ENCODE peak calls at places on chromosome 7, in five cellular contexts. S is HepG2, W is GM12878, J is H1, O is K562. P is an unnamed sample.

GRCh38 chr7:108063520-108063933 is 60.6 kb upstream of the LAMB1 start:
- DNase-seq in O (no peak), J (no peak), S (peak; percentile 28), W (peak; percentile 23), P (no peak)

GRCh38 chr7:22549667-22550513 is 49.9 kb upstream of the STEAP1B start:
- DNase-seq in O (no peak), W (no peak), S (peak; percentile 7), J (peak; percentile 86), P (peak; percentile 39)

GRCh38 chr7:129947701-129948100 is 5.1 kb downstream of the UBE2H start:
- DNase-seq in W (no peak), J (no peak), S (no peak), O (no peak), P (no peak)

GRCh38 chr7:155901176-155901575 is 88.9 kb upstream of the SHH start:
- DNase-seq in W (no peak), S (no peak), J (no peak), O (no peak), P (no peak)

GRCh38 chr7:24346716-24347115 is 62.7 kb downstream of the NPY start:
- DNase-seq in W (no peak), S (no peak), J (no peak), O (no peak), P (no peak)

GRCh38 chr7:121138262-121138933 is 149.9 kb downstream of the CPED1 start:
- DNase-seq in J (no peak), O (no peak), S (no peak), W (peak; percentile 54), P (no peak)

GRCh38 chr7:55436457-55436856 is 71.3 kb downstream of the LANCL2 start:
- DNase-seq in S (no peak), J (no peak), O (no peak), W (no peak), P (no peak)

GRCh38 chr7:99559276-99559915 is 954 bp downstream of the ZNF655 start:
- DNase-seq in W (no peak), S (no peak), J (no peak), O (no peak), P (no peak)

GRCh38 chr7:148939128-148939747 is 55.1 kb upstream of the EZH2 start:
- DNase-seq in S (no peak), W (no peak), O (no peak), J (no peak), P (no peak)

GRCh38 chr7:2631924-2632716 is at the start of gene TTYH3:
- DNase-seq in J (peak; percentile 62), W (no peak), S (no peak), O (no peak), P (no peak)

GRCh38 chr7:18087031-18087686 is 59.5 kb upstream of the PRPS1L1 start:
- DNase-seq in S (no peak), O (peak; percentile 7), W (no peak), J (peak; percentile 70), P (no peak)

GRCh38 chr7:43669286-43670081 is 59.8 kb downstream of the COA1 start:
- DNase-seq in S (no peak), J (peak; percentile 67), W (no peak), O (no peak), P (no peak)

GRCh38 chr7:77727936-77728701 is 31.9 kb downstream of the RSBN1L start:
- DNase-seq in S (peak; percentile 15), O (peak; percentile 37), J (no peak), W (no peak), P (no peak)

GRCh38 chr7:122829962-122830361 is 56.3 kb downstream of the CADPS2 start:
- DNase-seq in W (no peak), S (no peak), O (no peak), J (no peak), P (no peak)

GRCh38 chr7:103592187-103592586 is 146.2 kb upstream of the SLC26A5 start:
- DNase-seq in J (no peak), W (no peak), S (no peak), O (no peak), P (no peak)

GRCh38 chr7:47290466-47290865 is 291.4 kb downstream of the TNS3 start:
- DNase-seq in W (no peak), S (no peak), O (no peak), J (no peak), P (no peak)

GRCh38 chr7:41058986-41059741 is 643.7 kb downstream of the INHBA start:
- DNase-seq in J (peak; percentile 52), O (no peak), W (no peak), S (no peak), P (no peak)

GRCh38 chr7:98329100-98329871 is 47.8 kb downstream of the BRI3 start:
- DNase-seq in O (no peak), S (no peak), J (no peak), W (no peak), P (no peak)

GRCh38 chr7:27442446-27442845 is 199.8 kb downstream of the EVX1 start:
- DNase-seq in W (no peak), O (no peak), J (no peak), S (no peak), P (peak; percentile 15)

GRCh38 chr7:85030893-85031292 is 156.0 kb downstream of the SEMA3D start:
- DNase-seq in W (no peak), J (no peak), S (peak; percentile 5), O (peak; percentile 19), P (peak; percentile 26)

GRCh38 chr7:99748846-99749579 is 14.0 kb upstream of the CYP3A7 start:
- DNase-seq in O (no peak), S (no peak), W (no peak), J (no peak), P (no peak)

DNA sequence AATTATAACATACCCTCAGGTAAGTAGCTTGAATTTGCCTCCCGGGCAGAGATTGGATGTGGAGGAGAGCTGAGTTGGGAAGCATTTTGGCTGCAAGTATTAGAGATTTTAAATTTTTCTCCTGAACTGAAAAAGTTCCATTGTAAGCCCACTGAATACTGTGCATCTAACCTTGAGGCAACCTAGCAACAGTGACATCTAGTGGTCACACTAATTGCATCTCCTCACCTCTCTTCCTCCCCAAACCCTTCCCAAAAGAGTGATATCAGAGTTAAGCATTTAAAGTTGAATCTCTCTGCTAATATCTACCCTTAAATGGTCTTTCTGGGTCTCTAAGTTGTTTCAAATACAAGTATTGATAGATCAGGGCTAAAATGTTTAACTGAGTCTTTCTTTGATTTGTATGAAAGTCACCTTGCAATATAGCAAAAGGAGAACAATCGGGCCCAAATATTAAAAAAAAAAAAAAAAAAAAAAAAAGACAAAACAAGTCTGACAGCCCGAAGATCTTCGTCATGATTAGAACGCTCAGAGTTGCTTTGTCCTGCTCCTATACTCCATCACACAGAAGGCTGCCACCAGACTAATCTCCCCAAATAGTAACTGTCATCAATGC is 40.4 kb upstream of the DLX5 start:
- DNase-seq in S (peak; percentile 36), W (no peak), O (peak; percentile 50), J (peak; percentile 47), P (peak; percentile 34)
- TF ChIP-seq ZNF274 in S (no peak), W (no peak), O (no peak), J (no peak), P (no peak)

GRCh38 chr7:151608031-151608551 is 88.4 kb upstream of the RHEB start:
- DNase-seq in J (no peak), O (no peak), S (no peak), W (no peak), P (peak; percentile 90)
- TF ChIP-seq ATF3 in J (no peak), O (no peak), S (no peak), W (no peak), P (no peak)

DNA sequence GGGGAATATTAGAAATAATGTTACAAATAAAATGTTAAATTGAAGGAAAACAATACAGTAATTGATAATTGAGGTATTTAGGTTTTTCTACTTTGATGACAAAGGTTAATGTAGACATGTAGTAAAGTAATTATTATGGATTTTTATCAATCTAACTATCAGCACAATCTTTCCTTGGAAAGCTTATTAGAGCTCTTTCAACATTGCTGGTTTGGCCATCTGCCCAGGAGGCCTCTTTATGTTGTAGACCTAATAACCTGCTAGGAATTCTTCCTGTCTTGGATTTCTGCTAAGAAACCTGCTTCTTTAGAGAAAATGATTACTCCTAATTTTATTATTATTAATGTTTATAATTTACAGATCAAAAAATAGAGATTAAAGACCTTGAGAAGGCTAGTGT is 78.9 kb downstream of the CHRM2 start:
- DNase-seq in O (no peak), S (no peak), J (no peak), W (no peak), P (no peak)
- TF ChIP-seq ZNF274 in O (no peak), S (no peak), J (no peak), W (no peak), P (no peak)

DNA sequence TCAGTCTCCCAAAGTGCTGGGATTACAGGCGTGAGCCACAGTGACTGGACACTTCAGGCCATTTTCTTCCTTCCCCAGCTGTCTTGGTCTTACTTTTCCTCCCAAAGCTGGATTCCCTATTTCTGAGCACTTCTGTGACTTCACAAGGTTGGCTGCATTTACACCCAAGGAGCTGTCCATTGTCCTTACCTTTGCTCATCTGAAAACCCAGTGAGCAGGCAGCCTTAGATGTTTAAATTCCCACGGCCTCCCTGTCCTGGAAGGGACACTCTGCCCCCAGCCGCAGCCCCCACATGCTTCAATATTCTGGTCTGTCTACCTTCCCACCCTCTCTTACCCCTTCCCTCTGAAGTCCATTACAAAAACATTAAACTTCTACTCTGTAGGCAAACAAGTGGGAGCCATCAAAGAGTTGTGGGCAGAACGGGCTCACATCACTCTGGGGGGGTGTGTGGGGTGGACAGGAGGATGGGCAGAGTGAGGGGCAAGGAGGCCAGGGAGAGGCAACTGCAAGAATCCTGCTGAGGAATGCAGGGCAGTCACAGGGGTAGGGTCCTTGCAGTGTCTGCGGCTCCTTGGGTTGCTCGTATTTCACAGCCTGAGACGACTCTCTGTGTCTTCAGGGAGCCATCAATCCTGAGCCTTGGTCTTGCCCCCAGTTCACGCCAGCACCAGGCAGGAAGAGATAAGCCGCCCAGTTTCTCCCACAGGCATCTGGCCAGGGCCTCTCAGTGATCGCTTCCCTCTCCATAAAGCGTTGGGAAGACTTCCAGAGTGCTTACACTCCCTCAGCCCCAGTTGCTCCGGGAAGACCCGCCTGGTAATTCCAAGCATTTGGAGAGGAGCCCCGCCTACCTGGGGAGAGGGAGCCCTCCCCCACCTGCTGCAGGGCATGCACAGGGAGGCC is 74.0 kb upstream of the EFCAB10 start:
- DNase-seq in W (no peak), S (no peak), J (peak; percentile 83), O (no peak), P (no peak)
- TF ChIP-seq ATF3 in W (no peak), S (no peak), J (no peak), O (no peak), P (no peak)

P was measured in HCT116.